ENCODE peak calls at places on chromosomes 6 and 20, in seven cellular contexts. O is small intestine; Z is effector memory CD4-positive, alpha-beta T cell; X is cardiac muscle cell; V is breast epithelium; M is right cardiac atrium; B is SJSA1. S is an unnamed sample.
A peak's percentile ranks its signal among the peaks of the same experiment; 100 is the strongest.

GRCh38 chr6:89828988-89829590 is 591 bp upstream of the CASP8AP2 start:
- DNase-seq in O (no peak), Z (peak; percentile 1), X (no peak), V (no peak), M (no peak), B (no peak), S (no peak)

GRCh38 chr6:144216668-144217218 is 66.4 kb downstream of the STX11 start:
- DNase-seq in O (no peak), Z (no peak), X (no peak), V (peak; percentile 61), M (peak; percentile 92), B (no peak), S (no peak)

GRCh38 chr6:38146658-38147027 is 327.1 kb downstream of the ZFAND3 start:
- DNase-seq in O (no peak), Z (no peak), X (no peak), V (no peak), M (no peak), B (no peak), S (no peak)

GRCh38 chr6:42369568-42369967 is 82.2 kb downstream of the TRERF1 start:
- DNase-seq in O (peak; percentile 80), Z (no peak), X (no peak), V (no peak), M (no peak), B (no peak), S (no peak)

GRCh38 chr6:113763311-113763766 is 93.8 kb upstream of the MARCKS start:
- DNase-seq in O (no peak), Z (no peak), X (no peak), V (no peak), M (no peak), B (no peak), S (no peak)

GRCh38 chr6:143941852-143942627 is 66.0 kb downstream of the PLAGL1 start:
- DNase-seq in O (peak; percentile 55), Z (no peak), X (peak; percentile 79), V (no peak), M (peak; percentile 74), B (peak; percentile 54), S (peak; percentile 40)

GRCh38 chr6:99822741-99823512 is 171.1 kb downstream of the MCHR2 start:
- DNase-seq in O (peak; percentile 17), Z (no peak), X (peak; percentile 59), V (no peak), M (no peak), B (peak; percentile 4), S (no peak)

GRCh38 chr6:35092362-35093117 is 48.6 kb downstream of the TCP11 start:
- DNase-seq in O (no peak), Z (no peak), X (no peak), V (no peak), M (no peak), B (peak; percentile 88), S (no peak)

GRCh38 chr6:90256698-90257485 is 39.8 kb downstream of the BACH2 start:
- DNase-seq in O (peak; percentile 17), Z (no peak), X (no peak), V (no peak), M (no peak), B (no peak), S (no peak)

GRCh38 chr20:10625641-10626040 is 48.2 kb downstream of the JAG1 start:
- DNase-seq in O (no peak), Z (no peak), X (no peak), V (no peak), M (no peak), B (peak; percentile 41), S (no peak)

GRCh38 chr6:150567823-150568383 is 31.8 kb upstream of the PLEKHG1 start:
- DNase-seq in O (peak; percentile 8), Z (no peak), X (peak; percentile 78), V (no peak), M (no peak), B (no peak), S (no peak)

GRCh38 chr6:31162463-31163165 is 4.2 kb downstream of the TCF19 start:
- DNase-seq in O (no peak), Z (no peak), X (no peak), V (no peak), M (no peak), B (no peak), S (no peak)

GRCh38 chr20:23200914-23201313 is 114.8 kb upstream of the CD93 start:
- DNase-seq in O (peak; percentile 50), Z (no peak), X (peak; percentile 58), V (no peak), M (peak; percentile 63), B (no peak), S (no peak)

GRCh38 chr6:56424542-56425083 is 177.2 kb upstream of the COL21A1 start:
- DNase-seq in O (no peak), Z (no peak), X (peak; percentile 89), V (no peak), M (no peak), B (no peak), S (no peak)

GRCh38 chr6:138765896-138766487 is 7.6 kb upstream of the CCDC28A start:
- DNase-seq in O (peak; percentile 45), Z (no peak), X (peak; percentile 54), V (no peak), M (no peak), B (peak; percentile 12), S (no peak)

GRCh38 chr6:166529571-166529970 is 56.9 kb downstream of the RAMACL start:
- DNase-seq in O (no peak), Z (no peak), X (no peak), V (no peak), M (no peak), B (no peak), S (no peak)

GRCh38 chr6:37624606-37625574 is 72.8 kb downstream of the MDGA1 start:
- DNase-seq in O (peak; percentile 82), Z (no peak), X (no peak), V (no peak), M (peak; percentile 82), B (no peak), S (peak; percentile 15)

GRCh38 chr6:168372871-168373270 is 53.3 kb upstream of the DACT2 start:
- DNase-seq in O (peak; percentile 51), Z (no peak), X (no peak), V (no peak), M (no peak), B (no peak), S (no peak)

GRCh38 chr6:37788259-37788658 is 31.3 kb upstream of the ZFAND3 start:
- DNase-seq in O (no peak), Z (no peak), X (no peak), V (no peak), M (no peak), B (no peak), S (no peak)

GRCh38 chr20:4283011-4283410 is 267.7 kb upstream of the RNF24 start:
- DNase-seq in O (no peak), Z (no peak), X (no peak), V (no peak), M (no peak), B (no peak), S (no peak)

GRCh38 chr20:52047811-52048302 is 143.7 kb downstream of the ZFP64 start:
- DNase-seq in O (no peak), Z (no peak), X (no peak), V (no peak), M (no peak), B (peak; percentile 68), S (peak; percentile 46)

GRCh38 chr20:189611-190010 is at the start of gene DEFB128:
- DNase-seq in O (no peak), Z (no peak), X (no peak), V (no peak), M (no peak), B (no peak), S (no peak)

GRCh38 chr6:152316024-152316423 is 321.1 kb downstream of the SYNE1 start:
- DNase-seq in O (no peak), Z (no peak), X (no peak), V (no peak), M (peak; percentile 65), B (no peak), S (no peak)

GRCh38 chr6:148166339-148166949 is 176.2 kb upstream of the SASH1 start:
- DNase-seq in O (peak; percentile 58), Z (no peak), X (peak; percentile 55), V (no peak), M (no peak), B (peak; percentile 62), S (no peak)

GRCh38 chr6:113352029-113352801 is 504.9 kb upstream of the MARCKS start:
- DNase-seq in O (peak; percentile 73), Z (no peak), X (no peak), V (no peak), M (no peak), B (peak; percentile 90), S (no peak)

GRCh38 chr6:7813704-7814103 is 87.8 kb downstream of the BMP6 start:
- DNase-seq in O (no peak), Z (no peak), X (peak; percentile 5), V (no peak), M (no peak), B (no peak), S (no peak)

GRCh38 chr20:33837096-33837830 is 26.1 kb downstream of the CHMP4B start:
- DNase-seq in O (no peak), Z (no peak), X (no peak), V (no peak), M (no peak), B (no peak), S (no peak)
- H3K4me1 ChIP-seq in O (peaks cover 45% of the 10 kb centered on the region), Z (peaks cover 13% of the 10 kb centered on the region), X (peaks cover 64% of the 10 kb centered on the region), V (no peaks in the 10 kb centered on the region), M (peaks cover 39% of the 10 kb centered on the region), B (no peaks in the 10 kb centered on the region), S (peaks cover 43% of the 10 kb centered on the region)

GRCh38 chr6:15389079-15389758 is 143.3 kb downstream of the JARID2 start:
- DNase-seq in O (no peak), Z (no peak), X (peak; percentile 30), V (no peak), M (no peak), B (no peak), S (no peak)
- H3K4me3 ChIP-seq in O (no peak overlapping the region), Z (no peak overlapping the region), X (no peak overlapping the region), V (no peak overlapping the region), M (no peak overlapping the region), B (no peak overlapping the region), S (no peak overlapping the region)

GRCh38 chr20:61684583-61685235 is 381.0 kb downstream of the TAF4 start:
- DNase-seq in O (no peak), Z (no peak), X (no peak), V (no peak), M (peak; percentile 16), B (no peak), S (no peak)

GRCh38 chr20:61684136-61684535 is 381.5 kb downstream of the TAF4 start:
- DNase-seq in O (no peak), Z (no peak), X (no peak), V (no peak), M (peak; percentile 16), B (no peak), S (no peak)

GRCh38 chr20:61682114-61682997 is 383.3 kb downstream of the TAF4 start:
- DNase-seq in O (no peak), Z (no peak), X (no peak), V (no peak), M (no peak), B (no peak), S (no peak)

GRCh38 chr20:61682998-61683681 is 382.5 kb downstream of the TAF4 start:
- DNase-seq in O (no peak), Z (no peak), X (no peak), V (no peak), M (peak; percentile 28), B (no peak), S (no peak)

GRCh38 chr20:61683721-61684120 is 382.0 kb downstream of the TAF4 start:
- DNase-seq in O (no peak), Z (no peak), X (no peak), V (no peak), M (peak; percentile 7), B (no peak), S (no peak)
- H3K4me1 ChIP-seq in O (no peaks in the 10 kb centered on the region), Z (no peaks in the 10 kb centered on the region), X (no peaks in the 10 kb centered on the region), V (no peaks in the 10 kb centered on the region), M (no peaks in the 10 kb centered on the region), B (no peaks in the 10 kb centered on the region), S (no peaks in the 10 kb centered on the region)

GRCh38 chr6:129767776-129768490 is 58.0 kb upstream of the ARHGAP18 start:
- DNase-seq in O (no peak), Z (no peak), X (no peak), V (no peak), M (no peak), B (no peak), S (no peak)
- H3K4me3 ChIP-seq in O (no peak overlapping the region), Z (no peak overlapping the region), X (peak overlapping the region; percentile 18), V (peak overlapping the region; percentile 68), M (peak overlapping the region; percentile 56), B (no peak overlapping the region), S (no peak overlapping the region)

S was measured in CD8-positive, alpha-beta memory T cell.